ENCODE peak calls at places on chromosomes 13 and 19, in seven cellular contexts. I is CD8-positive, alpha-beta T cell; J is AG09309; W is psoas muscle; M is progenitor cell of endocrine pancreas; S is NB4; U is cardiac muscle cell. Z is an unnamed sample.

GRCh38 chr13:38090913-38091312 is 221.3 kb upstream of the TRPC4 start:
- DNase-seq in I (no peak), J (no peak), W (no peak), M (no peak), S (peak; percentile 14), U (no peak), Z (no peak)

GRCh38 chr19:48637948-48638830 is 1.0 kb upstream of the DBP start:
- DNase-seq in I (peak; percentile 73), J (peak; percentile 94), W (peak; percentile 91), M (peak; percentile 62), S (peak; percentile 100), U (peak; percentile 99), Z (peak; percentile 66)

GRCh38 chr19:45569619-45570421 is 14.8 kb downstream of the OPA3 start:
- DNase-seq in I (peak; percentile 35), J (no peak), W (peak; percentile 83), M (peak; percentile 32), S (peak; percentile 52), U (peak; percentile 49), Z (peak; percentile 47)

GRCh38 chr13:95059306-95059705 is 241.9 kb downstream of the ABCC4 start:
- DNase-seq in I (no peak), J (no peak), W (no peak), M (no peak), S (no peak), U (no peak), Z (no peak)

GRCh38 chr19:17450264-17451075 is 2.0 kb upstream of the TMEM221 start:
- DNase-seq in I (no peak), J (no peak), W (no peak), M (no peak), S (peak; percentile 40), U (no peak), Z (no peak)

GRCh38 chr13:24670927-24671326 is 9.3 kb upstream of the ATP12A start:
- DNase-seq in I (no peak), J (no peak), W (no peak), M (no peak), S (peak; percentile 62), U (peak; percentile 23), Z (no peak)

GRCh38 chr19:56159009-56159501 is 16.8 kb upstream of the GALP start:
- DNase-seq in I (no peak), J (no peak), W (no peak), M (no peak), S (no peak), U (no peak), Z (no peak)

GRCh38 chr13:76778906-76779305 is 107.3 kb downstream of the KCTD12 start:
- DNase-seq in I (no peak), J (no peak), W (no peak), M (no peak), S (no peak), U (peak; percentile 62), Z (no peak)

GRCh38 chr13:44967656-44968451 is 21.4 kb downstream of the NUFIP1 start:
- DNase-seq in I (no peak), J (no peak), W (no peak), M (no peak), S (no peak), U (peak; percentile 68), Z (no peak)

GRCh38 chr19:5684694-5685430 is 4.0 kb downstream of the HSD11B1L start:
- DNase-seq in I (no peak), J (no peak), W (no peak), M (no peak), S (no peak), U (no peak), Z (no peak)

GRCh38 chr19:15438124-15438496 is 11.6 kb downstream of the WIZ start:
- DNase-seq in I (no peak), J (no peak), W (no peak), M (no peak), S (no peak), U (no peak), Z (no peak)

GRCh38 chr19:11964496-11964857 is 363 bp upstream of the ZNF763 start:
- DNase-seq in I (no peak), J (no peak), W (no peak), M (no peak), S (no peak), U (no peak), Z (no peak)

GRCh38 chr13:67736646-67737420 is 506.7 kb upstream of the PCDH9 start:
- DNase-seq in I (no peak), J (no peak), W (no peak), M (peak; percentile 12), S (peak; percentile 30), U (peak; percentile 6), Z (no peak)

GRCh38 chr19:32891609-32892008 is 22.0 kb upstream of the SLC7A9 start:
- DNase-seq in I (no peak), J (no peak), W (no peak), M (no peak), S (no peak), U (no peak), Z (no peak)

GRCh38 chr19:49664171-49665070 is 1.2 kb downstream of the IRF3 start:
- DNase-seq in I (peak; percentile 89), J (no peak), W (peak; percentile 94), M (peak; percentile 86), S (peak; percentile 78), U (peak; percentile 80), Z (peak; percentile 76)
- TF ChIP-seq CTCF in I (peak; percentile 23), J (peak; percentile 11), W (no peak), M (peak; percentile 19), S (no peak), U (no peak), Z (no peak)

GRCh38 chr19:43667524-43668405 is 2.2 kb downstream of the PLAUR start:
- DNase-seq in I (no peak), J (no peak), W (peak; percentile 54), M (peak; percentile 12), S (no peak), U (peak; percentile 26), Z (no peak)

GRCh38 chr19:43660301-43660700 is 9.7 kb downstream of the PLAUR start:
- DNase-seq in I (no peak), J (no peak), W (no peak), M (no peak), S (no peak), U (no peak), Z (no peak)

GRCh38 chr19:43664008-43664407 is 6.0 kb downstream of the PLAUR start:
- DNase-seq in I (no peak), J (no peak), W (no peak), M (no peak), S (peak; percentile 40), U (no peak), Z (no peak)

GRCh38 chr19:43658001-43658400 is 12.0 kb downstream of the PLAUR start:
- DNase-seq in I (no peak), J (no peak), W (no peak), M (no peak), S (no peak), U (no peak), Z (no peak)

DNA sequence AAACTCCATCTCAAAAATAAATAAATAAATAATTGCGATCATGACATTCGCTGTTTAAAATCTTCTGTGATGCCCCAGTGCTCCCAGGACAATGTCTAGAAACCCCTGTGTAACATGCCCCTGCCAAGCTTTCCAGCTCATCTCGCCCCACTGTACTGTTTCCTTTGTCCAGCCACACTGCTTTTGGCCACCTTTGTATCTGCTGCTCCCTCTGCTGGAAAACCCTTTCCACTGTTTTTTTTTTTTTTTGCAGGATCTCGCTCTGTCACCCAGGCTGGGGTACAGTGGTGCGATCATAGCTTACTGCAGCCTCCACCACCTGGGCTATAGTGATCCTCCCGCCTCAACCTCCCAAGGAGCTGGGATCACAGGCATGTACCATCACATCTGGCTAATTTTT is 7.5 kb downstream of the PLAUR start:
- DNase-seq in I (no peak), J (no peak), W (no peak), M (no peak), S (no peak), U (peak; percentile 38), Z (no peak)
- TF ChIP-seq CTCF in I (no peak), J (peak; percentile 45), W (no peak), M (peak; percentile 53), S (no peak), U (peak; percentile 51), Z (no peak)

GRCh38 chr19:3275068-3275582 is 50.7 kb downstream of the CELF5 start:
- DNase-seq in I (no peak), J (no peak), W (no peak), M (peak; percentile 49), S (peak; percentile 27), U (no peak), Z (peak; percentile 31)
- TF ChIP-seq CTCF in I (peak; percentile 58), J (peak; percentile 48), W (no peak), M (no peak), S (peak; percentile 63), U (peak; percentile 62), Z (no peak)

GRCh38 chr19:19276386-19276785 is 3.3 kb upstream of the TM6SF2 start:
- DNase-seq in I (no peak), J (peak; percentile 48), W (no peak), M (no peak), S (no peak), U (peak; percentile 69), Z (no peak)

GRCh38 chr19:19275166-19275565 is 2.1 kb upstream of the TM6SF2 start:
- DNase-seq in I (no peak), J (no peak), W (no peak), M (no peak), S (no peak), U (no peak), Z (no peak)

GRCh38 chr19:19274716-19275115 is 1.6 kb upstream of the TM6SF2 start:
- DNase-seq in I (no peak), J (no peak), W (no peak), M (no peak), S (no peak), U (no peak), Z (no peak)

GRCh38 chr19:19278315-19278714 is 5.2 kb upstream of the TM6SF2 start:
- DNase-seq in I (no peak), J (no peak), W (no peak), M (no peak), S (no peak), U (no peak), Z (no peak)

GRCh38 chr19:19276851-19277250 is 3.8 kb upstream of the TM6SF2 start:
- DNase-seq in I (no peak), J (no peak), W (no peak), M (no peak), S (no peak), U (no peak), Z (no peak)
- TF ChIP-seq CTCF in I (no peak), J (no peak), W (no peak), M (no peak), S (no peak), U (no peak), Z (no peak)

GRCh38 chr13:88764103-88764502 is 1092.9 kb downstream of the SLITRK5 start:
- DNase-seq in I (no peak), J (no peak), W (no peak), M (no peak), S (no peak), U (no peak), Z (no peak)

GRCh38 chr13:88761145-88761544 is 1090.0 kb downstream of the SLITRK5 start:
- DNase-seq in I (no peak), J (no peak), W (no peak), M (no peak), S (no peak), U (no peak), Z (no peak)
- TF ChIP-seq CTCF in I (no peak), J (no peak), W (no peak), M (no peak), S (no peak), U (no peak), Z (no peak)

GRCh38 chr13:21603531-21604448 is at the start of gene MICU2:
- DNase-seq in I (peak; percentile 95), J (peak; percentile 73), W (peak; percentile 96), M (peak; percentile 82), S (peak; percentile 98), U (peak; percentile 95), Z (peak; percentile 93)
- TF ChIP-seq CTCF in I (no peak), J (no peak), W (no peak), M (no peak), S (no peak), U (peak; percentile 10), Z (no peak)

Z was measured in activated B cell treated with CpG ODN at 0.5 μM for 24 hours.